ENCODE peak calls at places on chromosome 12, in six cellular contexts. One of them, this sample, is unnamed.

GRCh38 chr12:59088673-59089072 is 168.4 kb upstream of the LRIG3 start:
- DNase-seq in IMR-90: peak
- DNase-seq in mesenchymal stem cell: peak
- DNase-seq in H9: no peak
- DNase-seq in H1: no peak
- DNase-seq in trophoblast cell: no peak
- DNase-seq in this sample: no peak

GRCh38 chr12:100716949-100717732 is 77.4 kb upstream of the ANO4 start:
- DNase-seq in IMR-90: no peak
- DNase-seq in mesenchymal stem cell: peak
- DNase-seq in H9: peak
- DNase-seq in H1: no peak
- DNase-seq in trophoblast cell: no peak
- DNase-seq in this sample: peak

GRCh38 chr12:52200086-52200782 is 8.4 kb upstream of the KRT80 start:
- DNase-seq in IMR-90: no peak
- DNase-seq in mesenchymal stem cell: no peak
- DNase-seq in H9: peak
- DNase-seq in H1: no peak
- DNase-seq in trophoblast cell: no peak
- DNase-seq in this sample: no peak

GRCh38 chr12:120115692-120116442 is 686 bp downstream of the RAB35 start:
- DNase-seq in IMR-90: peak
- DNase-seq in mesenchymal stem cell: peak
- DNase-seq in H9: peak
- DNase-seq in H1: no peak
- DNase-seq in trophoblast cell: peak
- DNase-seq in this sample: no peak

GRCh38 chr12:109598428-109598854 is 24.8 kb downstream of the MVK start:
- DNase-seq in IMR-90: no peak
- DNase-seq in mesenchymal stem cell: no peak
- DNase-seq in H9: no peak
- DNase-seq in H1: no peak
- DNase-seq in trophoblast cell: no peak
- DNase-seq in this sample: no peak

GRCh38 chr12:6563448-6564050 is 4.5 kb downstream of the NOP2 start:
- DNase-seq in IMR-90: peak
- DNase-seq in mesenchymal stem cell: peak
- DNase-seq in H9: peak
- DNase-seq in H1: no peak
- DNase-seq in trophoblast cell: peak
- DNase-seq in this sample: peak

GRCh38 chr12:12443482-12443881 is 86.6 kb downstream of the BORCS5 start:
- DNase-seq in IMR-90: no peak
- DNase-seq in mesenchymal stem cell: no peak
- DNase-seq in H9: no peak
- DNase-seq in H1: no peak
- DNase-seq in trophoblast cell: no peak
- DNase-seq in this sample: no peak

GRCh38 chr12:64752833-64753238 is 6.4 kb downstream of the GNS start:
- DNase-seq in IMR-90: no peak
- DNase-seq in mesenchymal stem cell: no peak
- DNase-seq in H9: no peak
- DNase-seq in H1: no peak
- DNase-seq in trophoblast cell: no peak
- DNase-seq in this sample: no peak

GRCh38 chr12:93776581-93777018 is 99.4 kb downstream of the CRADD start:
- DNase-seq in IMR-90: peak
- DNase-seq in mesenchymal stem cell: peak
- DNase-seq in H9: no peak
- DNase-seq in H1: no peak
- DNase-seq in trophoblast cell: peak
- DNase-seq in this sample: no peak

GRCh38 chr12:24256636-24257150 is 307.2 kb upstream of the SOX5 start:
- DNase-seq in IMR-90: no peak
- DNase-seq in mesenchymal stem cell: no peak
- DNase-seq in H9: no peak
- DNase-seq in H1: no peak
- DNase-seq in trophoblast cell: no peak
- DNase-seq in this sample: peak

GRCh38 chr12:559907-560455 is 100.2 kb downstream of the B4GALNT3 start:
- DNase-seq in IMR-90: no peak
- DNase-seq in mesenchymal stem cell: no peak
- DNase-seq in H9: no peak
- DNase-seq in H1: no peak
- DNase-seq in trophoblast cell: no peak
- DNase-seq in this sample: no peak

GRCh38 chr12:97306121-97306520 is 156.5 kb upstream of the RMST start:
- DNase-seq in IMR-90: no peak
- DNase-seq in mesenchymal stem cell: no peak
- DNase-seq in H9: no peak
- DNase-seq in H1: no peak
- DNase-seq in trophoblast cell: no peak
- DNase-seq in this sample: no peak

GRCh38 chr12:113973109-113973904 is 7.2 kb upstream of the RBM19 start:
- DNase-seq in IMR-90: no peak
- DNase-seq in mesenchymal stem cell: no peak
- DNase-seq in H9: no peak
- DNase-seq in H1: no peak
- DNase-seq in trophoblast cell: no peak
- DNase-seq in this sample: no peak

GRCh38 chr12:120416490-120417216 is 21.3 kb upstream of the COX6A1 start:
- DNase-seq in IMR-90: no peak
- DNase-seq in mesenchymal stem cell: no peak
- DNase-seq in H9: no peak
- DNase-seq in H1: no peak
- DNase-seq in trophoblast cell: no peak
- DNase-seq in this sample: no peak

GRCh38 chr12:92784795-92785562 is 82.2 kb downstream of the PLEKHG7 start:
- DNase-seq in IMR-90: peak
- DNase-seq in mesenchymal stem cell: peak
- DNase-seq in H9: no peak
- DNase-seq in H1: peak
- DNase-seq in trophoblast cell: peak
- DNase-seq in this sample: peak

GRCh38 chr12:67434653-67435375 is 165.7 kb downstream of the CAND1 start:
- DNase-seq in IMR-90: peak
- DNase-seq in mesenchymal stem cell: peak
- DNase-seq in H9: no peak
- DNase-seq in H1: no peak
- DNase-seq in trophoblast cell: peak
- DNase-seq in this sample: no peak

GRCh38 chr12:20601668-20602280 is 93.4 kb upstream of the SLCO1C1 start:
- DNase-seq in IMR-90: peak
- DNase-seq in mesenchymal stem cell: peak
- DNase-seq in H9: no peak
- DNase-seq in H1: no peak
- DNase-seq in trophoblast cell: peak
- DNase-seq in this sample: no peak

GRCh38 chr12:118747771-118748170 is 233.6 kb upstream of the SRRM4 start:
- DNase-seq in IMR-90: no peak
- DNase-seq in mesenchymal stem cell: no peak
- DNase-seq in H9: no peak
- DNase-seq in H1: no peak
- DNase-seq in trophoblast cell: no peak
- DNase-seq in this sample: no peak

DNA sequence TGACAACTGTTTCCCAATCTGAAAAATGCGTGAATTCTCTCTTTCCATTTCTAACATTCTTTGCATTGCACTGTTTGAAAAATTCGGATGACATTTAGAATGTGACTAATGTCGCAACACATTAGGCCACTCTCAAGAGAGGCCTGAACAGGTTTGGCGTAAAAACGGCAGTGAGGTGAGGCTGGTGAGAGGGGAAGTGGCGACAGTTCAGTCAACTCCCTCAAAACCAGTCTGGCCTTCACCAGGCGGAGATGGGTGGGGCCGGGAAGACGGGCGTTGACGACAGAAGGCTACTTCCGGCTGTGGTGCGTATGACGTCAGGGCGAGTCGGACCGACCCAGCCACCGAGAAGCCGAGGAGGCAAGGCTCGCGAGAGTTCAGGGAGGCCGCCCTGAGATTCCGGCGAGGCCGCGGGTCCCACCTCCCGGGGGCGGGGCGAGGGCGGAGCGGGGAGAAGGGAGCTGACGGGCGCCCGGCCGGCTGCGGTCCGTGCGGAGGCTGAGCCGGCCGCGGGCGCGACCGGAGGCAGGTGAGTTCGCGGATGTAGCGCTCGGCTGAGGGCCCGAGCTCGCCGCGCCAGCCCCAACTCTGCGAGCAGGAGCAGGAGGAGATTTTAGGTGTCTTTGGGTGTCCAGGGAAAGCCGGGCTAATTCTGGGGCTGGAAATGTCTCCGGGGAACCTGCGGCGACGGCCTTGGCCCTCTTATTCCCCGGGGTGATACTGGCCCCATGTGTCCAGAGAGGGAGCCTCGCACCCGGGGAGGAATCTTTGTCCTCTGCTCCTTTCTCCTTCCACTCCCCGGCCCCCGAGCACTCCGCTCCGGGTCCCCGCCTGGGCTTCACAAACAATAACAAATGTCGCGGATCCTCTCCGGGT is at the start of gene STK38L:
- DNase-seq in IMR-90: peak
- DNase-seq in mesenchymal stem cell: peak
- DNase-seq in H9: peak
- DNase-seq in H1: peak
- DNase-seq in trophoblast cell: peak
- DNase-seq in this sample: peak
- H3K23ac ChIP-seq in IMR-90: peak
- H3K23ac ChIP-seq in mesenchymal stem cell: no peak
- H3K23ac ChIP-seq in H9: no peak
- H3K23ac ChIP-seq in H1: no peak
- H3K23ac ChIP-seq in trophoblast cell: no peak
- H3K23ac ChIP-seq in this sample: peak

DNA sequence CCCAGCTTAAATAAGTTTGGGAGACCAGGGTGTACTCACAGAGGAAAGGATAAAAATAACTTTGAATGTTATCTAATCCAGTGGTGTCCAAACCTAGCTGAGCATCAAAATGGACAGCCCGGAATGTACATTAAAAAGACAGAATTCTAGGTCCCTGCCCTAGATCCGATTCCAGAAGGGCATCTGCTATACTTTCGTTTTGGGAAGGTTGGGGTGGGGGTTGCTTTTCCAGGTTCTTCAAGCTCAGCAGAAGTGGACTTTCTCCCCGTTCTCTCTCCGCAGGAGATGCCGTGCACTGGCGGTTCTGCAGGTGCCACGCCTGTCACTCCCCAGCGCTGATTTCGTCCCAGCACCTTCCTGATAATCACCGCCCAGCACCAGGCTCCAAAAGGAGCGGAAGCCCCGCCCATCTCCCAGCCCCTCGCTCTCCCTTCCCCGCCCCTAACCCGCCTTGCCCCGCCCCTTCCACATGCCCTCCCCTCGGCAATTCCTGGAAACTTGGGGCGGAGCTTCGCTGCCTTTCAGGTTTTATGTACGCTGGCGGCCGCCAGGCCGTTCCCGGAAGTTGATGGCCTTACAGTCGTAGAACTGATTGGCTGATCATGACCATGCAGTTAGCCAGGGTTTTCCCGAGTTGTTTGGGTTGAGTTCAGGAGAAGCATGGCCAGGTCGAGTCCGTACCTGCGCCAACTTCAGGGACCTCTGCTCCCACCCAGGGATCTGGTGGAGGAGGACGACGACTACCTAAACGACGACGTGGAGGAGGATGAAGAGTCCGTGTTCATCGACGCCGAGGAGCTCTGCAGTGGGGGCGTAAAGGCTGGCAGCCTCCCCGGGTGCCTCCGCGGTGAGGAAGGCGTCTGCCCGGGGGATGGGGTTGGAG is at the start of gene HELB:
- DNase-seq in IMR-90: peak
- DNase-seq in mesenchymal stem cell: peak
- DNase-seq in H9: peak
- DNase-seq in H1: peak
- DNase-seq in trophoblast cell: peak
- DNase-seq in this sample: peak
- H3K14ac ChIP-seq in IMR-90: peak
- H3K14ac ChIP-seq in mesenchymal stem cell: peak
- H3K14ac ChIP-seq in H9: peak
- H3K14ac ChIP-seq in H1: no peak
- H3K14ac ChIP-seq in trophoblast cell: peak
- H3K14ac ChIP-seq in this sample: peak

GRCh38 chr12:69936214-69936731 is 111.2 kb downstream of the MYRFL start:
- DNase-seq in IMR-90: no peak
- DNase-seq in mesenchymal stem cell: no peak
- DNase-seq in H9: peak
- DNase-seq in H1: peak
- DNase-seq in trophoblast cell: peak
- DNase-seq in this sample: no peak

GRCh38 chr12:69932154-69932553 is 107.1 kb downstream of the MYRFL start:
- DNase-seq in IMR-90: no peak
- DNase-seq in mesenchymal stem cell: no peak
- DNase-seq in H9: peak
- DNase-seq in H1: peak
- DNase-seq in trophoblast cell: no peak
- DNase-seq in this sample: no peak

GRCh38 chr12:69933115-69933552 is 108.1 kb downstream of the MYRFL start:
- DNase-seq in IMR-90: no peak
- DNase-seq in mesenchymal stem cell: no peak
- DNase-seq in H9: peak
- DNase-seq in H1: peak
- DNase-seq in trophoblast cell: no peak
- DNase-seq in this sample: no peak

GRCh38 chr12:69934011-69934410 is 109.0 kb downstream of the MYRFL start:
- DNase-seq in IMR-90: no peak
- DNase-seq in mesenchymal stem cell: no peak
- DNase-seq in H9: no peak
- DNase-seq in H1: no peak
- DNase-seq in trophoblast cell: no peak
- DNase-seq in this sample: no peak

GRCh38 chr12:69935651-69936100 is 110.6 kb downstream of the MYRFL start:
- DNase-seq in IMR-90: no peak
- DNase-seq in mesenchymal stem cell: no peak
- DNase-seq in H9: no peak
- DNase-seq in H1: no peak
- DNase-seq in trophoblast cell: no peak
- DNase-seq in this sample: no peak
- H2AK5ac ChIP-seq in IMR-90: no peak
- H2AK5ac ChIP-seq in mesenchymal stem cell: no peak
- H2AK5ac ChIP-seq in H9: no peak
- H2AK5ac ChIP-seq in H1: no peak
- H2AK5ac ChIP-seq in trophoblast cell: no peak
- H2AK5ac ChIP-seq in this sample: no peak

DNA sequence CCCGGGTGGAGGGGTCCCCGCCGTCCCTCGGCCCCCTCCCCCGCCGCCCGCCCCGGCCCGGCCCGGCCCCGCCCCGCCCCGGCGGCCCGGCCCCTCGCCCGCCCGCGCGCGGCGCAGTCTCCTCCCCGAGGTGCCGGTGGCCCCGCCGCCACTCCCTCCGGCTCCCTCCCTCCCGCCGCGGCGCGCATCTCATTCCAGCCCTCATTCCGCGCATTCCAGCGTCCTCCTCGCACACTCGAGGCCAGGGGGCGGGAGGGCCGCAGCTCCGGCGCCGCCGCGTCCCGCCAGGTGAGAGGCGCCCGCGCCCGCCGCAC is at the start of gene TEAD4:
- DNase-seq in IMR-90: peak
- DNase-seq in mesenchymal stem cell: peak
- DNase-seq in H9: peak
- DNase-seq in H1: no peak
- DNase-seq in trophoblast cell: peak
- DNase-seq in this sample: peak
- H3K23ac ChIP-seq in IMR-90: peak
- H3K23ac ChIP-seq in mesenchymal stem cell: peak
- H3K23ac ChIP-seq in H9: no peak
- H3K23ac ChIP-seq in H1: no peak
- H3K23ac ChIP-seq in trophoblast cell: no peak
- H3K23ac ChIP-seq in this sample: peak

GRCh38 chr12:57732270-57732669 is 6.3 kb downstream of the AGAP2 start:
- DNase-seq in IMR-90: no peak
- DNase-seq in mesenchymal stem cell: no peak
- DNase-seq in H9: no peak
- DNase-seq in H1: no peak
- DNase-seq in trophoblast cell: no peak
- DNase-seq in this sample: no peak
- H3K14ac ChIP-seq in IMR-90: no peak
- H3K14ac ChIP-seq in mesenchymal stem cell: no peak
- H3K14ac ChIP-seq in H9: no peak
- H3K14ac ChIP-seq in H1: no peak
- H3K14ac ChIP-seq in trophoblast cell: no peak
- H3K14ac ChIP-seq in this sample: no peak

This sample was measured in neuronal stem cell.